ENCODE peak calls at places on chromosomes 5 and 9, in seven cellular contexts. F is transverse colon, U is uterus, Z is ovary, E is heart left ventricle, Q is A549, P is H1. O is an unnamed sample.

GRCh38 chr9:134643306-134643705 is 1.7 kb downstream of the COL5A1 start:
- DNase-seq in F (no peak), U (peak; percentile 77), Z (peak; percentile 59), E (no peak), Q (no peak), P (no peak), O (no peak)

GRCh38 chr5:78547171-78547570 is 101.4 kb downstream of the LHFPL2 start:
- DNase-seq in F (no peak), U (no peak), Z (no peak), E (no peak), Q (no peak), P (no peak), O (no peak)

GRCh38 chr9:89668216-89668867 is 63.5 kb downstream of the GADD45G start:
- DNase-seq in F (no peak), U (no peak), Z (no peak), E (no peak), Q (no peak), P (no peak), O (peak; percentile 65)

GRCh38 chr9:127174386-127175318 is 52.2 kb upstream of the ANGPTL2 start:
- DNase-seq in F (peak; percentile 3), U (no peak), Z (peak; percentile 16), E (no peak), Q (no peak), P (no peak), O (no peak)

GRCh38 chr9:136291306-136292025 is 12.4 kb downstream of the CCDC187 start:
- DNase-seq in F (no peak), U (no peak), Z (no peak), E (no peak), Q (no peak), P (no peak), O (no peak)

GRCh38 chr9:78954286-78954685 is 617.5 kb upstream of the TLE4 start:
- DNase-seq in F (no peak), U (no peak), Z (no peak), E (no peak), Q (peak; percentile 19), P (no peak), O (no peak)

GRCh38 chr5:14305045-14305444 is 161.9 kb downstream of the TRIO start:
- DNase-seq in F (no peak), U (no peak), Z (no peak), E (peak; percentile 70), Q (peak; percentile 24), P (no peak), O (no peak)

GRCh38 chr9:134320195-134320885 is 5.9 kb upstream of the RXRA start:
- DNase-seq in F (no peak), U (peak; percentile 9), Z (peak; percentile 41), E (peak; percentile 21), Q (no peak), P (no peak), O (peak; percentile 4)

GRCh38 chr5:62284946-62285891 is 20.8 kb upstream of the KIF2A start:
- DNase-seq in F (no peak), U (no peak), Z (no peak), E (no peak), Q (no peak), P (no peak), O (no peak)

GRCh38 chr5:124200381-124200780 is 546.1 kb downstream of the ZNF608 start:
- DNase-seq in F (no peak), U (no peak), Z (no peak), E (no peak), Q (no peak), P (no peak), O (no peak)

GRCh38 chr5:446864-447263 is 3.9 kb downstream of the EXOC3 start:
- DNase-seq in F (peak; percentile 5), U (no peak), Z (peak; percentile 10), E (peak; percentile 16), Q (peak; percentile 60), P (no peak), O (peak; percentile 11)

GRCh38 chr5:176535101-176535654 is 2.0 kb downstream of the RNF44 start:
- DNase-seq in F (peak; percentile 73), U (no peak), Z (no peak), E (peak; percentile 39), Q (peak; percentile 45), P (no peak), O (peak; percentile 54)

GRCh38 chr9:90966475-90967150 is 165.0 kb downstream of the SYK start:
- DNase-seq in F (no peak), U (no peak), Z (no peak), E (no peak), Q (no peak), P (no peak), O (no peak)

GRCh38 chr5:123937230-123937629 is 425.3 kb downstream of the CSNK1G3 start:
- DNase-seq in F (no peak), U (no peak), Z (no peak), E (no peak), Q (peak; percentile 71), P (peak; percentile 53), O (no peak)

GRCh38 chr5:180104131-180104530 is 32.6 kb upstream of the RNF130 start:
- DNase-seq in F (no peak), U (no peak), Z (no peak), E (no peak), Q (no peak), P (peak; percentile 16), O (no peak)

GRCh38 chr5:160543395-160543794 is 121.7 kb downstream of the PTTG1 start:
- DNase-seq in F (no peak), U (no peak), Z (no peak), E (no peak), Q (no peak), P (no peak), O (no peak)

GRCh38 chr9:90870646-90871326 is 69.2 kb downstream of the SYK start:
- DNase-seq in F (peak; percentile 37), U (no peak), Z (no peak), E (no peak), Q (peak; percentile 37), P (no peak), O (peak; percentile 58)

GRCh38 chr5:112691758-112692157 is 45.9 kb upstream of the APC start:
- DNase-seq in F (no peak), U (no peak), Z (no peak), E (no peak), Q (peak; percentile 68), P (peak; percentile 55), O (peak; percentile 36)

GRCh38 chr5:176521286-176521685 is 15.9 kb downstream of the RNF44 start:
- DNase-seq in F (no peak), U (no peak), Z (no peak), E (no peak), Q (no peak), P (peak; percentile 43), O (no peak)

GRCh38 chr9:116566677-116567488 is 120.2 kb upstream of the TRIM32 start:
- DNase-seq in F (no peak), U (no peak), Z (no peak), E (no peak), Q (peak; percentile 93), P (no peak), O (peak; percentile 57)
- TF ChIP-seq POLR2A in F (no peak), U (no peak), Z (no peak), E (no peak), Q (no peak), P (no peak), O (no peak)

DNA sequence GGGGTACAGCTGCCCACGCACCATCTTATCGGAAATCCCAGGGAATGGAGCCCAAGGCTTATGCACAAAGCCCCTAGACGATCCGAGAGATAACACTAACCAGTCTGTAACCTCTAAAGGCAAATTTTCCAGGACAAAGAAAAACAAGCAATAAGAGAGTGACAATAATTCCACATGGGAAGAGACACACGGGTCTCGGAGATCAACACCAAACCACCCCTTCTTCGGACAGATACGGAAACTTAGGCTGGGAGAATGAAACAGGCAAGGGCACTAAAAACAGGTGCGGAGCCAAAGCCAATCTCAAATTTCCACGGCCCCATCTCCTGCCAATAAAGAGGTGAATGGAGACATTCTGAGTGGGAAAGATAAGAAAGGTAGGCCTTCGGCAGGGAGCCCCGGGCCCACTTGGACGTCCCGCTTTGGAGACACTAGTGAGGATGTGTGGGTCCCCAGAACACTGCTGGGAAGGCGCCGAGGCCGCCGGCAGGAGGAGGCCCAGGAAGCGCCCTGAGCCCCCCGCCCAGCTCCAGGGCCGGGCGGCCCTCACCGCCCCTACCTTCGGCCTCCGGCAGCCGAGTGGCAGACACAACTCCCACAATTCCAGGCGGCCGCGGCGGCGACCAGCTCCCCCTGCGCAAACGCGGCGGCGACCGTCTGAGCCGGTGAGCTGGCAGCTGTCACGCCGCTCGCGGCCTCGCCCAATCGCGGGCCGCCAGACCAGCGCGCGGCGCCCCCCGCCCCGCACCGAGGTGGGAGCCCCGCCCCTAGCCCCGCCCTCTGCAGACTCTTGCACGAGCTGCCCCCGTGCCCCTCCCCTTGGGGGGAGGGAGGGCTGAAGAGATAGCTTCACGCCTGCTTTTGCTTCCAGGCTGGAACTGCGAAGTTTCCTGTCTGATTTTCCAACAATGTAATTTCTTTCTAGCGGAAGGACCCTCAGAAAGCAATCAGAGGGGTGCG is at the start of gene SIL1:
- DNase-seq in F (peak; percentile 98), U (peak; percentile 98), Z (peak; percentile 99), E (peak; percentile 99), Q (peak; percentile 93), P (peak; percentile 93), O (peak; percentile 99)
- TF ChIP-seq POLR2A in F (peak; percentile 87), U (peak; percentile 87), Z (peak; percentile 88), E (peak; percentile 58), Q (peak; percentile 91), P (peak; percentile 55), O (peak; percentile 86)

GRCh38 chr9:20200900-20201495 is 412.2 kb upstream of the SLC24A2 start:
- DNase-seq in F (no peak), U (no peak), Z (no peak), E (no peak), Q (no peak), P (no peak), O (peak; percentile 75)
- TF ChIP-seq POLR2A in F (no peak), U (no peak), Z (no peak), E (no peak), Q (no peak), P (no peak), O (no peak)

GRCh38 chr5:58462623-58463230 is 2.8 kb upstream of the PLK2 start:
- DNase-seq in F (peak; percentile 32), U (no peak), Z (no peak), E (no peak), Q (peak; percentile 79), P (no peak), O (peak; percentile 52)

GRCh38 chr5:58462154-58462553 is 2.3 kb upstream of the PLK2 start:
- DNase-seq in F (peak; percentile 15), U (no peak), Z (no peak), E (no peak), Q (peak; percentile 81), P (no peak), O (no peak)

GRCh38 chr5:58459276-58459859 is 518 bp downstream of the PLK2 start:
- DNase-seq in F (peak; percentile 29), U (peak; percentile 21), Z (peak; percentile 46), E (peak; percentile 51), Q (peak; percentile 47), P (peak; percentile 66), O (peak; percentile 47)

GRCh38 chr5:58459860-58460726 is at the start of gene PLK2:
- DNase-seq in F (peak; percentile 96), U (peak; percentile 96), Z (peak; percentile 98), E (peak; percentile 96), Q (peak; percentile 96), P (peak; percentile 88), O (peak; percentile 96)

DNA sequence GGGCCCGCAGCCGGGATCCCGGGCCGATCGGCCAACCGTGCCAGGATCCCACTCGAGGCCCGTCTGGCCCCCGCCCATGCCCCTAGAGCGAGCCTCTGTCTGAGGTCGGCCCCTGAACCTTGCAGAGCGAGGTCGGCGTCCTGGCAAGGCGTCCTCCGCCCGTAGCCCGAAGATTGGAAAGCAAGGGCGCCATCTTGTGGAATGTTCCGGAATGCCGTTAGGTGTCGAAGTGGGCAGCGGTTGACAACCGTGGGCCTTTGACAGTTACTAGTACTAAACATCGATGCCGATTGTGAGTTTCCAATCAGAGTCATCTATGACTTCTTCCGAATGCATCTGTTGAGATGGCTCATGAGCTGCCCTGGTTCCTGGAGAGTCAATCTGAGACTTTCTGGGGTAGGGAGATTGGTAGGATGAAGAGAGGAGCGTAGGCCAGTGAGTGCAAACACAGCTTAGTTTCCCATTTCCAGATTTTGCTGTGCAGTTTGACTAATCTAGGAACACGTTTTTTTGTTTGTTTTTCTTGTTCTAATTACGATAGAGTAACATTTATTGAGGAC is 921 bp upstream of the PLK2 start:
- DNase-seq in F (peak; percentile 95), U (peak; percentile 91), Z (peak; percentile 94), E (peak; percentile 95), Q (peak; percentile 92), P (peak; percentile 96), O (peak; percentile 94)
- TF ChIP-seq POLR2A in F (no peak), U (peak; percentile 17), Z (no peak), E (no peak), Q (peak; percentile 15), P (no peak), O (no peak)

O was measured in body of pancreas.